ENCODE peak calls at places on chromosomes 5 and 9, in six cellular contexts. M, Q, J, V, C and O are unnamed samples.

GRCh38 chr5:132825824-132826391 is 4.5 kb downstream of the SHROOM1 start:
- DNase-seq in C (no peak), M (no peak), J (peak), V (no peak), Q (no peak), O (no peak)

GRCh38 chr5:84218546-84218945 is 166.1 kb downstream of the EDIL3 start:
- DNase-seq in J (no peak), M (no peak), V (no peak), C (no peak), Q (no peak), O (no peak)

GRCh38 chr5:132468665-132469379 is 21.8 kb downstream of the IRF1 start:
- DNase-seq in J (no peak), V (no peak), C (no peak), M (no peak), Q (no peak), O (no peak)

GRCh38 chr5:177967221-177967887 is 28.7 kb downstream of the PROP1 start:
- DNase-seq in J (no peak), M (no peak), C (no peak), Q (no peak), V (no peak), O (no peak)

GRCh38 chr5:82421119-82421518 is 143.0 kb upstream of the RPS23 start:
- DNase-seq in V (no peak), Q (peak), J (no peak), M (no peak), C (no peak), O (no peak)

GRCh38 chr9:75087824-75088645 is at the start of the genes NMRK1 and OSTF1:
- DNase-seq in C (peak), V (peak), M (peak), Q (peak), J (peak), O (peak)

GRCh38 chr5:157607371-157608161 is 32.0 kb upstream of the ADAM19 start:
- DNase-seq in C (no peak), Q (peak), V (no peak), J (no peak), M (no peak), O (no peak)

GRCh38 chr9:126869368-126869767 is 8.9 kb downstream of the ZBTB34 start:
- DNase-seq in J (no peak), V (no peak), Q (no peak), C (no peak), M (no peak), O (no peak)

GRCh38 chr5:28165116-28165515 is 1126.7 kb upstream of the CDH9 start:
- DNase-seq in C (no peak), Q (no peak), V (no peak), J (no peak), M (no peak), O (no peak)

GRCh38 chr5:171893290-171893890 is 107.8 kb downstream of the SMIM23 start:
- DNase-seq in J (no peak), C (no peak), Q (peak), V (no peak), M (no peak), O (no peak)

GRCh38 chr5:179241175-179241574 is 104.1 kb downstream of the ADAMTS2 start:
- DNase-seq in J (no peak), Q (no peak), C (no peak), V (no peak), M (no peak), O (no peak)

GRCh38 chr5:7856855-7857254 is 5.9 kb upstream of the CFAP90 start:
- DNase-seq in C (peak), J (peak), V (peak), M (no peak), Q (no peak), O (peak)

GRCh38 chr9:18861599-18862546 is 171.1 kb downstream of the SAXO1 start:
- DNase-seq in V (peak), C (peak), J (peak), M (no peak), Q (no peak), O (no peak)

GRCh38 chr9:114803459-114803858 is 2.4 kb downstream of the TNFSF15 start:
- DNase-seq in J (no peak), M (no peak), C (no peak), Q (no peak), V (no peak), O (no peak)

GRCh38 chr9:132166599-132166998 is 4.7 kb downstream of the NTNG2 start:
- DNase-seq in C (no peak), M (no peak), V (no peak), J (no peak), Q (no peak), O (no peak)

GRCh38 chr5:118620201-118620600 is 368.1 kb downstream of the DTWD2 start:
- DNase-seq in J (no peak), V (no peak), C (no peak), M (no peak), Q (no peak), O (no peak)

GRCh38 chr9:130872912-130873503 is 23.6 kb downstream of the QRFP start:
- DNase-seq in Q (no peak), V (no peak), C (no peak), J (no peak), M (no peak), O (no peak)